ENCODE peak calls at places on chromosomes 13 and 19, in ten cellular contexts. One of them, this sample, is unnamed. For H3K4me1, the result is how much of the 10 kb centered on the place peaks cover.

GRCh38 chr13:99228737-99229691 is 28.4 kb downstream of the UBAC2 start:
- DNase-seq in ovary: no peak
- DNase-seq in CD4-positive, alpha-beta memory T cell: no peak
- DNase-seq in left ventricle myocardium inferior: no peak
- DNase-seq in psoas muscle: no peak
- DNase-seq in IMR-90: peak
- DNase-seq in adrenal gland: no peak
- DNase-seq in fibroblast of lung: peak
- DNase-seq in Caco-2: no peak
- DNase-seq in PC-3: peak
- DNase-seq in this sample: no peak

GRCh38 chr19:5621311-5621944 is 1.1 kb downstream of the SAFB2 start:
- DNase-seq in ovary: peak
- DNase-seq in psoas muscle: peak
- DNase-seq in Caco-2: no peak
- DNase-seq in fibroblast of lung: no peak
- DNase-seq in adrenal gland: peak
- DNase-seq in left ventricle myocardium inferior: no peak
- DNase-seq in CD4-positive, alpha-beta memory T cell: no peak
- DNase-seq in PC-3: no peak
- DNase-seq in IMR-90: no peak
- DNase-seq in this sample: peak

GRCh38 chr13:28751210-28751935 is 32.6 kb upstream of the SLC46A3 start:
- DNase-seq in IMR-90: no peak
- DNase-seq in ovary: no peak
- DNase-seq in adrenal gland: no peak
- DNase-seq in left ventricle myocardium inferior: no peak
- DNase-seq in fibroblast of lung: no peak
- DNase-seq in psoas muscle: no peak
- DNase-seq in Caco-2: no peak
- DNase-seq in PC-3: no peak
- DNase-seq in CD4-positive, alpha-beta memory T cell: no peak
- DNase-seq in this sample: no peak

GRCh38 chr19:11323601-11324078 is 15.8 kb downstream of the RAB3D start:
- DNase-seq in CD4-positive, alpha-beta memory T cell: no peak
- DNase-seq in left ventricle myocardium inferior: no peak
- DNase-seq in psoas muscle: no peak
- DNase-seq in Caco-2: no peak
- DNase-seq in ovary: no peak
- DNase-seq in PC-3: no peak
- DNase-seq in IMR-90: no peak
- DNase-seq in fibroblast of lung: no peak
- DNase-seq in adrenal gland: no peak
- DNase-seq in this sample: no peak

GRCh38 chr13:59531571-59532091 is 632.1 kb downstream of the DIAPH3 start:
- DNase-seq in adrenal gland: peak
- DNase-seq in IMR-90: peak
- DNase-seq in fibroblast of lung: peak
- DNase-seq in left ventricle myocardium inferior: peak
- DNase-seq in CD4-positive, alpha-beta memory T cell: peak
- DNase-seq in Caco-2: no peak
- DNase-seq in PC-3: peak
- DNase-seq in psoas muscle: peak
- DNase-seq in ovary: peak
- DNase-seq in this sample: peak

GRCh38 chr19:51564791-51565190 is 6.3 kb upstream of the ZNF175 start:
- DNase-seq in IMR-90: no peak
- DNase-seq in Caco-2: no peak
- DNase-seq in psoas muscle: no peak
- DNase-seq in left ventricle myocardium inferior: no peak
- DNase-seq in PC-3: no peak
- DNase-seq in fibroblast of lung: no peak
- DNase-seq in CD4-positive, alpha-beta memory T cell: no peak
- DNase-seq in ovary: no peak
- DNase-seq in adrenal gland: no peak
- DNase-seq in this sample: no peak

GRCh38 chr13:51778407-51778806 is 25.6 kb downstream of the DHRS12 start:
- DNase-seq in PC-3: no peak
- DNase-seq in Caco-2: no peak
- DNase-seq in left ventricle myocardium inferior: no peak
- DNase-seq in ovary: no peak
- DNase-seq in IMR-90: no peak
- DNase-seq in psoas muscle: peak
- DNase-seq in adrenal gland: no peak
- DNase-seq in CD4-positive, alpha-beta memory T cell: no peak
- DNase-seq in fibroblast of lung: no peak
- DNase-seq in this sample: peak

GRCh38 chr19:8367327-8368001 is 3.5 kb downstream of the ANGPTL4 start:
- DNase-seq in IMR-90: peak
- DNase-seq in CD4-positive, alpha-beta memory T cell: no peak
- DNase-seq in left ventricle myocardium inferior: peak
- DNase-seq in adrenal gland: peak
- DNase-seq in Caco-2: no peak
- DNase-seq in fibroblast of lung: peak
- DNase-seq in psoas muscle: peak
- DNase-seq in PC-3: peak
- DNase-seq in ovary: peak
- DNase-seq in this sample: peak

DNA sequence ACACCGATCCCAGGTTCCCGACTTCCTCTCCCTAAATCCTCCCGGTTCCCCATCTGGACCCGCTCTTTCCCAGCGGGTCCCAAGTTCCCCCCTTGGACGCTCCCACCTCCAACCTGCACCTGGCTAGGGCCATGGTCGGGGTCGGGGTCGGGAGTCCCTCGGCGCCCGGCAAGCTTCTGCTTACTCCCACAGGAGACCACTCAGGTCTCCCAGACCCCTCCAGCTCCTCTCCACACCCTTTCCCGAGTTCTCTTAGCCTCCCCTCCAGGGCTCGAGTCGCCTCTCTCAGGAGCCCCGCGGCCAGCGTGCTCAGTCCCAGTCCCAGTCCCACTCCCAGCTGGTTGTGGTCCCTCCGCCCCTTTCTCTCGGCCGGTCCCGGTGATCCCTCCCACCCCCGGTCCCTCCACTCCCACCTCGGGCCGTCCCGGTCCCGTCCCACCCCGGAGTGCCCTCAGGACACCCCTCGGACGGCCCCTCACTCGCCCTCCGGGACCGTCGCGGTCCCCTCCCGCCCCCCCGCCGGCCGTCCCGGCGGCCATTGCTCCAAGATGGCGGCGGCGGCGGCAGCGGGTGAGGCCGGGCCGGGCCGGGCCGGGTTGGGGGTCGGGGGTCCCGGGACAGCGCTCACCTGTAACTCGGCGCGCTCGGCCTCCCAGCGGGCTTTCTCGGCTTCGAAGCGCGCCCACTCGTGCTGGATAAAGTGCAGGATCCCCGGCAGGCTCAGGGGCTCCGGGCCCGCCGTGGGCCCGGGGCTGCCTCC is at the start of gene FKRP:
- DNase-seq in Caco-2: peak
- DNase-seq in CD4-positive, alpha-beta memory T cell: peak
- DNase-seq in fibroblast of lung: no peak
- DNase-seq in left ventricle myocardium inferior: peak
- DNase-seq in ovary: peak
- DNase-seq in adrenal gland: no peak
- DNase-seq in psoas muscle: no peak
- DNase-seq in PC-3: no peak
- DNase-seq in IMR-90: no peak
- DNase-seq in this sample: no peak
- H3K4me1 ChIP-seq in Caco-2: under half
- H3K4me1 ChIP-seq in CD4-positive, alpha-beta memory T cell: under half
- H3K4me1 ChIP-seq in fibroblast of lung: under half
- H3K4me1 ChIP-seq in left ventricle myocardium inferior: half or more
- H3K4me1 ChIP-seq in ovary: under half
- H3K4me1 ChIP-seq in adrenal gland: under half
- H3K4me1 ChIP-seq in psoas muscle: under half
- H3K4me1 ChIP-seq in PC-3: under half
- H3K4me1 ChIP-seq in IMR-90: under half
- H3K4me1 ChIP-seq in this sample: under half

DNA sequence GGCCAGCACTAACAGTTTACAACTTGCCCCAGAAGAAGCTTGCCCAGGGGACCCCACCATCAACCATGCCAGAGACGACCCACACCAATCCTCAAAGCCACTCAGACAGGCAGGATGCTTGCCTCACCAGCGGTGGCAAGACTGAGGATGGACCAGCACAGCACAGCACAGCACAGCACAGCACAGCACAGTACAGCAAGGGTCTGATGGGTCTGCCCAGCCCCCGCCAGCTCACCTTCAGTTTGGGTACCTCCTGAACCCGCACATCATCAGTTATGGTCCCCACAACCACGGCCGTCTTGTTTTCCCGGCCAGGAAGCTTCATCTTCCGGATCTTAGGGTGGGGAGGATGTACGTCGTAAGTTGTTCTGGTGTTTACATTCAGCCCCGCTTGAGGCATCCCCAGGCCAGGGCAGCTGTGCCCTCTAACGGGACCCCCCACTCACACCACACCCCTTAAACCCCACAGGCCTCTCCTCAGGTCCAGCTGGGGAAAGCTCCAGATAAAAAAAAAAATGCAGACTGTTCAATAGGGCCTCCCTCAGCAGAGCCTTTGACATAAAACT is 1.7 kb upstream of the FAM83E start:
- DNase-seq in fibroblast of lung: no peak
- DNase-seq in PC-3: no peak
- DNase-seq in Caco-2: no peak
- DNase-seq in CD4-positive, alpha-beta memory T cell: no peak
- DNase-seq in left ventricle myocardium inferior: no peak
- DNase-seq in adrenal gland: no peak
- DNase-seq in ovary: no peak
- DNase-seq in psoas muscle: no peak
- DNase-seq in IMR-90: no peak
- DNase-seq in this sample: no peak
- H3K4me3 ChIP-seq in fibroblast of lung: peak
- H3K4me3 ChIP-seq in PC-3: peak
- H3K4me3 ChIP-seq in Caco-2: no peak
- H3K4me3 ChIP-seq in CD4-positive, alpha-beta memory T cell: peak
- H3K4me3 ChIP-seq in left ventricle myocardium inferior: peak
- H3K4me3 ChIP-seq in adrenal gland: no peak
- H3K4me3 ChIP-seq in ovary: no peak
- H3K4me3 ChIP-seq in psoas muscle: peak
- H3K4me3 ChIP-seq in IMR-90: no peak
- H3K4me3 ChIP-seq in this sample: no peak

GRCh38 chr19:17335575-17335974 is 920 bp upstream of the ANO8 start:
- DNase-seq in CD4-positive, alpha-beta memory T cell: no peak
- DNase-seq in adrenal gland: no peak
- DNase-seq in left ventricle myocardium inferior: no peak
- DNase-seq in ovary: no peak
- DNase-seq in Caco-2: no peak
- DNase-seq in IMR-90: no peak
- DNase-seq in fibroblast of lung: no peak
- DNase-seq in psoas muscle: no peak
- DNase-seq in PC-3: peak
- DNase-seq in this sample: no peak

GRCh38 chr19:17339088-17339741 is 1.9 kb downstream of the GTPBP3 start:
- DNase-seq in fibroblast of lung: no peak
- DNase-seq in PC-3: no peak
- DNase-seq in IMR-90: no peak
- DNase-seq in left ventricle myocardium inferior: no peak
- DNase-seq in Caco-2: no peak
- DNase-seq in ovary: no peak
- DNase-seq in CD4-positive, alpha-beta memory T cell: no peak
- DNase-seq in adrenal gland: peak
- DNase-seq in psoas muscle: no peak
- DNase-seq in this sample: no peak

GRCh38 chr19:17338440-17339078 is 1.2 kb downstream of the GTPBP3 start:
- DNase-seq in IMR-90: no peak
- DNase-seq in fibroblast of lung: no peak
- DNase-seq in PC-3: no peak
- DNase-seq in ovary: peak
- DNase-seq in CD4-positive, alpha-beta memory T cell: no peak
- DNase-seq in left ventricle myocardium inferior: no peak
- DNase-seq in Caco-2: no peak
- DNase-seq in adrenal gland: peak
- DNase-seq in psoas muscle: no peak
- DNase-seq in this sample: no peak

GRCh38 chr19:17337675-17338439 is 504 bp downstream of the GTPBP3 start:
- DNase-seq in ovary: no peak
- DNase-seq in PC-3: peak
- DNase-seq in Caco-2: no peak
- DNase-seq in fibroblast of lung: no peak
- DNase-seq in CD4-positive, alpha-beta memory T cell: no peak
- DNase-seq in IMR-90: no peak
- DNase-seq in psoas muscle: no peak
- DNase-seq in adrenal gland: no peak
- DNase-seq in left ventricle myocardium inferior: no peak
- DNase-seq in this sample: no peak

DNA sequence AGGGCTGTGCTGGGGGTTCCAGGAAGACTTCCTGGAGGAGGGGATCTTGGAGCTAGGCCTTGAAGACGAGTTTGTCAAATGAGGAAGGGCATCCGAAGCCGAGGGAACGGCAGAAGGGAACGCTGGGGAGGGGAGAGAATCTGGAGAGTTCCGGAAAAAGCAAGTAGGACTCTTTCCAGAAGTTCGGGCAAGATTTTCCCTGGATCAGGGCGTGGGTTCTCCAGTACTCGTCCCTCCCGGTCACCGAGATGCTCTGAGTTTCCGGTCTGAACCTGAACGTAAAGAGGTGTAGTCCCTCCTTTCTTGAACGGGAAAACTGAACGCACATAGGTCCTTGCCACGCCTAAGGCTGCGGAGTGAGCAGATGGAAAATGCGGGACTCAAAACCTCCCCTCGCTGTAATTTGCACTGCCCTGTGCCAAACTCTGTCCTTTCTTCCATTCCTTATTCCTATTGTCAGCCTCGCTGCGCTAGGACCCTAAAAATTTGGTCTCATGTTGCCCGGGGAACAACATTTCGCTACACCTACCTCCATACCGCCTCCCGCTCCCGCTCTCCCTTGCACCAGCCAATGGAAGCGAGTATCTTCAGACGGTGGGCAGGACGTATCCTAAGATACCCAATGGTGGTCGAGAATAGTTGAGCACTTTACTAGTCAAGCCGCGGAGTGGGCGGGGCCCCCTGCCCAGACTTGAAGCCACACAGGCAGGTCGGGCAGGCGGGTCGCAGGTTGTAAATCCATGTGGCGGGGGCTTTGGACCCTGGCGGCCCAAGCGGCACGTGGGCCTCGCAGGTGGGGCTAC is at the start of gene GTPBP3:
- DNase-seq in Caco-2: peak
- DNase-seq in IMR-90: peak
- DNase-seq in psoas muscle: peak
- DNase-seq in fibroblast of lung: peak
- DNase-seq in CD4-positive, alpha-beta memory T cell: peak
- DNase-seq in adrenal gland: peak
- DNase-seq in PC-3: peak
- DNase-seq in left ventricle myocardium inferior: peak
- DNase-seq in ovary: peak
- DNase-seq in this sample: peak
- H3K4me1 ChIP-seq in Caco-2: under half
- H3K4me1 ChIP-seq in IMR-90: under half
- H3K4me1 ChIP-seq in psoas muscle: under half
- H3K4me1 ChIP-seq in fibroblast of lung: under half
- H3K4me1 ChIP-seq in CD4-positive, alpha-beta memory T cell: under half
- H3K4me1 ChIP-seq in adrenal gland: under half
- H3K4me1 ChIP-seq in PC-3: under half
- H3K4me1 ChIP-seq in left ventricle myocardium inferior: under half
- H3K4me1 ChIP-seq in ovary: under half
- H3K4me1 ChIP-seq in this sample: under half

DNA sequence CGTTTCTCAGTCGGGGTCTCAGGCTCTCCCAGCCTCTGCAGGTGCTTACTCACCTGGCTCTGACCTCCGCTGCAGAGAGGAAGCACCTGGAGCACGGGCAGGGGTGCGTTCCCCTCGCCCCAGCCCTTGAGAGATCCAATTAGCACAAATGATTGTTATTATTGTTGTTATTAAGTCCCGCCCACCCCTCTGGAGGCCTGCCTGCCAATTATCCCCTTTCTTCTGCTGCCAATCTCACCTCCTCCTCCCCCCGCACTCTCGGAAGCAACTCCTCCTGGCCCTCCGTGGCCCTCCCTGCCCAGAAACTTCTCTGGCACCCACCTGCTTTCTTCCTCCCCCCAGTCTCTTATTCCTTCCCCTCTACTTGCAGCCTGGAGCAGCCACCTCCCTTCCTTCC is 8.8 kb downstream of the ZNF787 start:
- DNase-seq in PC-3: no peak
- DNase-seq in CD4-positive, alpha-beta memory T cell: no peak
- DNase-seq in adrenal gland: no peak
- DNase-seq in fibroblast of lung: no peak
- DNase-seq in left ventricle myocardium inferior: no peak
- DNase-seq in psoas muscle: no peak
- DNase-seq in Caco-2: no peak
- DNase-seq in IMR-90: no peak
- DNase-seq in ovary: no peak
- DNase-seq in this sample: no peak
- H3K4me3 ChIP-seq in PC-3: no peak
- H3K4me3 ChIP-seq in CD4-positive, alpha-beta memory T cell: no peak
- H3K4me3 ChIP-seq in adrenal gland: peak
- H3K4me3 ChIP-seq in fibroblast of lung: no peak
- H3K4me3 ChIP-seq in left ventricle myocardium inferior: peak
- H3K4me3 ChIP-seq in psoas muscle: no peak
- H3K4me3 ChIP-seq in Caco-2: no peak
- H3K4me3 ChIP-seq in IMR-90: no peak
- H3K4me3 ChIP-seq in ovary: no peak
- H3K4me3 ChIP-seq in this sample: no peak